ENCODE peak calls at places on chromosomes 6 and 20, in five cellular contexts. U is Caco-2, C is fibroblast of gingiva, S is HS-5, K is GF-D8. B is an unnamed sample.

GRCh38 chr6:9657994-9658393 is 756.9 kb downstream of the TFAP2A start:
- DNase-seq in U (no peak), C (no peak), S (peak), K (no peak), B (no peak)

GRCh38 chr6:146154197-146154596 is 125.3 kb downstream of the GRM1 start:
- DNase-seq in U (no peak), C (no peak), S (no peak), K (no peak), B (no peak)

GRCh38 chr20:2470051-2470431 is 548 bp downstream of the SNRPB start:
- DNase-seq in U (peak), C (peak), S (no peak), K (peak), B (peak)

GRCh38 chr6:150269130-150269856 is 99.5 kb upstream of the IYD start:
- DNase-seq in U (no peak), C (no peak), S (no peak), K (no peak), B (peak)

GRCh38 chr6:147161974-147162495 is 42.2 kb upstream of the STXBP5 start:
- DNase-seq in U (no peak), C (peak), S (peak), K (no peak), B (no peak)

GRCh38 chr20:42007251-42007650 is 389.1 kb upstream of the CHD6 start:
- DNase-seq in U (no peak), C (no peak), S (no peak), K (no peak), B (no peak)

GRCh38 chr20:39825524-39825923 is 863.4 kb downstream of the DHX35 start:
- DNase-seq in U (no peak), C (no peak), S (no peak), K (no peak), B (no peak)

GRCh38 chr6:7051780-7052440 is 55.9 kb upstream of the RREB1 start:
- DNase-seq in U (peak), C (no peak), S (no peak), K (peak), B (peak)

GRCh38 chr6:44221291-44221960 is 2.0 kb upstream of the SLC29A1 start:
- DNase-seq in U (peak), C (peak), S (peak), K (peak), B (peak)

GRCh38 chr6:1388081-1388926 is 1.1 kb upstream of the FOXF2 start:
- DNase-seq in U (no peak), C (peak), S (no peak), K (no peak), B (peak)

GRCh38 chr20:55269913-55270312 is 735.4 kb downstream of the CBLN4 start:
- DNase-seq in U (no peak), C (no peak), S (peak), K (no peak), B (no peak)

GRCh38 chr20:13960119-13960518 is 30.3 kb downstream of the SEL1L2 start:
- DNase-seq in U (no peak), C (no peak), S (no peak), K (no peak), B (no peak)

GRCh38 chr20:3158968-3159431 is 665 bp downstream of the FASTKD5 start:
- DNase-seq in U (no peak), C (peak), S (no peak), K (no peak), B (no peak)

GRCh38 chr6:66328181-66328580 is 621.2 kb upstream of the EYS start:
- DNase-seq in U (no peak), C (no peak), S (peak), K (no peak), B (no peak)

GRCh38 chr20:3686867-3687321 is 5.1 kb upstream of the ADAM33 start:
- DNase-seq in U (no peak), C (peak), S (peak), K (no peak), B (no peak)

GRCh38 chr6:110934499-110934898 is 24.0 kb upstream of the GTF3C6 start:
- DNase-seq in U (no peak), C (no peak), S (no peak), K (no peak), B (no peak)

GRCh38 chr6:62288974-62289373 is 2.9 kb upstream of the KHDRBS2 start:
- DNase-seq in U (no peak), C (no peak), S (no peak), K (no peak), B (no peak)

GRCh38 chr20:24150406-24150805 is 161.8 kb upstream of the GGTLC1 start:
- DNase-seq in U (no peak), C (no peak), S (no peak), K (no peak), B (no peak)

GRCh38 chr6:169803816-169804340 is 52.5 kb downstream of the ERMARD start:
- DNase-seq in U (no peak), C (no peak), S (no peak), K (no peak), B (no peak)

GRCh38 chr6:105319331-105319730 is 83.6 kb downstream of the PREP start:
- DNase-seq in U (no peak), C (peak), S (no peak), K (no peak), B (no peak)

GRCh38 chr20:40963505-40963845 is 65.1 kb upstream of the TOP1 start:
- DNase-seq in U (no peak), C (no peak), S (no peak), K (no peak), B (no peak)

GRCh38 chr20:62206388-62206775 is 13.7 kb downstream of the HRH3 start:
- DNase-seq in U (no peak), C (no peak), S (no peak), K (no peak), B (no peak)

GRCh38 chr20:17570347-17571152 is 675 bp downstream of the DSTN start:
- DNase-seq in U (peak), C (peak), S (no peak), K (no peak), B (peak)

GRCh38 chr6:48535569-48535968 is 424.6 kb upstream of the PTCHD4 start:
- DNase-seq in U (no peak), C (peak), S (peak), K (peak), B (no peak)

GRCh38 chr6:54817236-54817635 is 29.3 kb upstream of the FAM83B start:
- DNase-seq in U (no peak), C (no peak), S (no peak), K (no peak), B (no peak)

GRCh38 chr20:37668166-37668565 is 25.7 kb upstream of the CTNNBL1 start:
- DNase-seq in U (no peak), C (no peak), S (no peak), K (no peak), B (no peak)

GRCh38 chr6:88566746-88567534 is 396.5 kb downstream of the RNGTT start:
- DNase-seq in U (no peak), C (no peak), S (no peak), K (no peak), B (no peak)

GRCh38 chr6:3294921-3295871 is 36.4 kb downstream of the PSMG4 start:
- DNase-seq in U (peak), C (no peak), S (no peak), K (no peak), B (no peak)

GRCh38 chr20:63751471-63752271 is 12.1 kb downstream of the SLC2A4RG start:
- DNase-seq in U (no peak), C (no peak), S (no peak), K (no peak), B (no peak)

GRCh38 chr6:15320683-15321082 is 74.8 kb downstream of the JARID2 start:
- DNase-seq in U (no peak), C (peak), S (no peak), K (no peak), B (no peak)

GRCh38 chr20:25321262-25321831 is 69.3 kb downstream of the ABHD12 start:
- DNase-seq in U (no peak), C (no peak), S (no peak), K (no peak), B (no peak)

GRCh38 chr6:39416728-39417127 is 94.2 kb upstream of the KCNK16 start:
- DNase-seq in U (peak), C (peak), S (peak), K (no peak), B (no peak)

GRCh38 chr6:71262914-71263313 is 25.7 kb upstream of the OGFRL1 start:
- DNase-seq in U (no peak), C (peak), S (no peak), K (no peak), B (no peak)

GRCh38 chr20:517221-517620 is 26.4 kb downstream of the CSNK2A1 start:
- DNase-seq in U (no peak), C (no peak), S (no peak), K (no peak), B (no peak)

GRCh38 chr6:29892696-29893095 is 49.6 kb upstream of the HLA-A start:
- DNase-seq in U (no peak), C (no peak), S (no peak), K (no peak), B (no peak)

GRCh38 chr6:28875348-28875747 is 48.4 kb downstream of the TRIM27 start:
- DNase-seq in U (no peak), C (no peak), S (no peak), K (no peak), B (no peak)

GRCh38 chr6:8556370-8557018 is 121.1 kb upstream of the SLC35B3 start:
- DNase-seq in U (no peak), C (peak), S (peak), K (no peak), B (peak)

GRCh38 chr20:40979247-40979646 is 49.4 kb upstream of the TOP1 start:
- DNase-seq in U (no peak), C (no peak), S (no peak), K (no peak), B (no peak)

GRCh38 chr6:42929928-42930360 is 664 bp downstream of the CNPY3 start:
- DNase-seq in U (no peak), C (peak), S (peak), K (peak), B (no peak)

GRCh38 chr20:41030536-41031242 is 2.1 kb downstream of the TOP1 start:
- DNase-seq in U (no peak), C (peak), S (no peak), K (no peak), B (no peak)